ENCODE peak calls at places on chromosomes 4 and X, in ten cellular contexts. One of them, this sample, is unnamed.

GRCh38 chrX:21972046-21972445 is 31.5 kb downstream of the SMS start:
- DNase-seq in PC-9: no peak
- DNase-seq in AG20443: no peak
- DNase-seq in AG09309: no peak
- DNase-seq in ACHN: peak; percentile 53
- DNase-seq in left ventricle myocardium superior: no peak
- DNase-seq in NCI-H2081: no peak
- DNase-seq in foreskin melanocyte: no peak
- DNase-seq in activated CD4-positive, alpha-beta T cell treated with anti-CD3 and anti-CD28 coated beads, Interleukin-2, amount 50 U/mL, for 48 hours: no peak
- DNase-seq in T-helper 2 cell: no peak
- DNase-seq in this sample: no peak

GRCh38 chr4:105894570-105895323 is 524 bp upstream of the NPNT start:
- DNase-seq in activated CD4-positive, alpha-beta T cell treated with anti-CD3 and anti-CD28 coated beads, Interleukin-2, amount 50 U/mL, for 48 hours: no peak
- DNase-seq in PC-9: no peak
- DNase-seq in AG09309: no peak
- DNase-seq in left ventricle myocardium superior: no peak
- DNase-seq in AG20443: peak; percentile 47
- DNase-seq in foreskin melanocyte: no peak
- DNase-seq in NCI-H2081: peak; percentile 81
- DNase-seq in T-helper 2 cell: no peak
- DNase-seq in ACHN: peak; percentile 44
- DNase-seq in this sample: no peak

GRCh38 chrX:39613508-39613921 is 484.2 kb downstream of the BCOR start:
- DNase-seq in PC-9: no peak
- DNase-seq in T-helper 2 cell: peak; percentile 38
- DNase-seq in AG09309: no peak
- DNase-seq in activated CD4-positive, alpha-beta T cell treated with anti-CD3 and anti-CD28 coated beads, Interleukin-2, amount 50 U/mL, for 48 hours: peak; percentile 30
- DNase-seq in left ventricle myocardium superior: peak; percentile 35
- DNase-seq in foreskin melanocyte: no peak
- DNase-seq in ACHN: peak; percentile 14
- DNase-seq in NCI-H2081: peak; percentile 57
- DNase-seq in AG20443: peak; percentile 16
- DNase-seq in this sample: peak; percentile 75

GRCh38 chr4:5541154-5541553 is 167.2 kb downstream of the EVC2 start:
- DNase-seq in AG09309: no peak
- DNase-seq in T-helper 2 cell: no peak
- DNase-seq in NCI-H2081: no peak
- DNase-seq in activated CD4-positive, alpha-beta T cell treated with anti-CD3 and anti-CD28 coated beads, Interleukin-2, amount 50 U/mL, for 48 hours: no peak
- DNase-seq in AG20443: no peak
- DNase-seq in foreskin melanocyte: no peak
- DNase-seq in PC-9: no peak
- DNase-seq in left ventricle myocardium superior: no peak
- DNase-seq in ACHN: no peak
- DNase-seq in this sample: no peak

GRCh38 chr4:140188975-140189374 is 35.0 kb upstream of the MAML3 start:
- DNase-seq in ACHN: no peak
- DNase-seq in foreskin melanocyte: peak; percentile 26
- DNase-seq in AG09309: peak; percentile 43
- DNase-seq in activated CD4-positive, alpha-beta T cell treated with anti-CD3 and anti-CD28 coated beads, Interleukin-2, amount 50 U/mL, for 48 hours: no peak
- DNase-seq in AG20443: no peak
- DNase-seq in PC-9: peak; percentile 38
- DNase-seq in left ventricle myocardium superior: no peak
- DNase-seq in NCI-H2081: no peak
- DNase-seq in T-helper 2 cell: no peak
- DNase-seq in this sample: no peak

GRCh38 chr4:111506706-111507105 is 638.5 kb upstream of the FAM241A start:
- DNase-seq in AG09309: peak; percentile 61
- DNase-seq in ACHN: no peak
- DNase-seq in left ventricle myocardium superior: no peak
- DNase-seq in activated CD4-positive, alpha-beta T cell treated with anti-CD3 and anti-CD28 coated beads, Interleukin-2, amount 50 U/mL, for 48 hours: no peak
- DNase-seq in NCI-H2081: no peak
- DNase-seq in foreskin melanocyte: no peak
- DNase-seq in T-helper 2 cell: no peak
- DNase-seq in PC-9: no peak
- DNase-seq in AG20443: peak; percentile 26
- DNase-seq in this sample: no peak

GRCh38 chr4:149465941-149466340 is 349.7 kb downstream of the IQCM start:
- DNase-seq in PC-9: no peak
- DNase-seq in T-helper 2 cell: no peak
- DNase-seq in AG20443: no peak
- DNase-seq in NCI-H2081: no peak
- DNase-seq in foreskin melanocyte: peak; percentile 59
- DNase-seq in ACHN: no peak
- DNase-seq in activated CD4-positive, alpha-beta T cell treated with anti-CD3 and anti-CD28 coated beads, Interleukin-2, amount 50 U/mL, for 48 hours: no peak
- DNase-seq in left ventricle myocardium superior: no peak
- DNase-seq in AG09309: no peak
- DNase-seq in this sample: no peak

GRCh38 chr4:7255488-7255881 is 63.1 kb downstream of the SORCS2 start:
- DNase-seq in NCI-H2081: no peak
- DNase-seq in AG20443: no peak
- DNase-seq in PC-9: no peak
- DNase-seq in ACHN: no peak
- DNase-seq in AG09309: no peak
- DNase-seq in foreskin melanocyte: no peak
- DNase-seq in left ventricle myocardium superior: no peak
- DNase-seq in activated CD4-positive, alpha-beta T cell treated with anti-CD3 and anti-CD28 coated beads, Interleukin-2, amount 50 U/mL, for 48 hours: no peak
- DNase-seq in T-helper 2 cell: no peak
- DNase-seq in this sample: no peak

GRCh38 chr4:138507527-138507926 is 265.4 kb upstream of the SLC7A11 start:
- DNase-seq in PC-9: no peak
- DNase-seq in AG20443: peak; percentile 29
- DNase-seq in activated CD4-positive, alpha-beta T cell treated with anti-CD3 and anti-CD28 coated beads, Interleukin-2, amount 50 U/mL, for 48 hours: no peak
- DNase-seq in NCI-H2081: no peak
- DNase-seq in ACHN: no peak
- DNase-seq in left ventricle myocardium superior: no peak
- DNase-seq in T-helper 2 cell: no peak
- DNase-seq in foreskin melanocyte: no peak
- DNase-seq in AG09309: no peak
- DNase-seq in this sample: no peak

GRCh38 chr4:104589264-104589868 is 94.7 kb upstream of the CXXC4 start:
- DNase-seq in PC-9: no peak
- DNase-seq in activated CD4-positive, alpha-beta T cell treated with anti-CD3 and anti-CD28 coated beads, Interleukin-2, amount 50 U/mL, for 48 hours: no peak
- DNase-seq in NCI-H2081: peak; percentile 68
- DNase-seq in left ventricle myocardium superior: no peak
- DNase-seq in AG09309: no peak
- DNase-seq in T-helper 2 cell: no peak
- DNase-seq in AG20443: no peak
- DNase-seq in ACHN: no peak
- DNase-seq in foreskin melanocyte: no peak
- DNase-seq in this sample: no peak

GRCh38 chrX:19886375-19886774 is 1.0 kb downstream of the SH3KBP1 start:
- DNase-seq in activated CD4-positive, alpha-beta T cell treated with anti-CD3 and anti-CD28 coated beads, Interleukin-2, amount 50 U/mL, for 48 hours: no peak
- DNase-seq in NCI-H2081: no peak
- DNase-seq in PC-9: no peak
- DNase-seq in left ventricle myocardium superior: no peak
- DNase-seq in AG09309: no peak
- DNase-seq in AG20443: no peak
- DNase-seq in ACHN: no peak
- DNase-seq in T-helper 2 cell: no peak
- DNase-seq in foreskin melanocyte: no peak
- DNase-seq in this sample: no peak

GRCh38 chrX:110310000-110310790 is 7.7 kb downstream of the AMMECR1 start:
- DNase-seq in PC-9: peak; percentile 36
- DNase-seq in left ventricle myocardium superior: no peak
- DNase-seq in ACHN: no peak
- DNase-seq in AG20443: peak; percentile 7
- DNase-seq in AG09309: no peak
- DNase-seq in activated CD4-positive, alpha-beta T cell treated with anti-CD3 and anti-CD28 coated beads, Interleukin-2, amount 50 U/mL, for 48 hours: no peak
- DNase-seq in foreskin melanocyte: no peak
- DNase-seq in NCI-H2081: no peak
- DNase-seq in T-helper 2 cell: no peak
- DNase-seq in this sample: no peak

GRCh38 chr4:7760706-7761105 is 179.0 kb downstream of the AFAP1 start:
- DNase-seq in left ventricle myocardium superior: peak; percentile 18
- DNase-seq in PC-9: no peak
- DNase-seq in AG09309: no peak
- DNase-seq in ACHN: no peak
- DNase-seq in T-helper 2 cell: no peak
- DNase-seq in foreskin melanocyte: no peak
- DNase-seq in activated CD4-positive, alpha-beta T cell treated with anti-CD3 and anti-CD28 coated beads, Interleukin-2, amount 50 U/mL, for 48 hours: no peak
- DNase-seq in AG20443: no peak
- DNase-seq in NCI-H2081: no peak
- DNase-seq in this sample: no peak

GRCh38 chr4:61201562-61202099 is 1.5 kb downstream of the ADGRL3 start:
- DNase-seq in foreskin melanocyte: no peak
- DNase-seq in AG09309: no peak
- DNase-seq in NCI-H2081: peak; percentile 36
- DNase-seq in T-helper 2 cell: peak; percentile 0
- DNase-seq in activated CD4-positive, alpha-beta T cell treated with anti-CD3 and anti-CD28 coated beads, Interleukin-2, amount 50 U/mL, for 48 hours: no peak
- DNase-seq in ACHN: no peak
- DNase-seq in left ventricle myocardium superior: peak; percentile 30
- DNase-seq in PC-9: no peak
- DNase-seq in AG20443: peak; percentile 11
- DNase-seq in this sample: no peak

This sample was measured in activated CD8-positive, alpha-beta memory T cell treated with anti-CD3 and anti-CD28 coated beads for 24 hours.